ENCODE peak calls at places on chromosomes 3 and 15, in five cellular contexts. R is activated naive CD4-positive, alpha-beta T cell treated with anti-CD3 and anti-CD28 coated beads, Interleukin-2, amount 10 ng/mL, durations not matched to agents 7 days and 5 days; W is H9; F is NCI-H2081; E is fibroblast of lung. I is an unnamed sample.
A peak's percentile ranks its signal among the peaks of the same experiment; 100 is the strongest.

GRCh38 chr3:100063929-100064461 is 50.3 kb downstream of the FILIP1L start:
- DNase-seq in F (no peak), W (no peak), R (no peak), E (no peak), I (no peak)

GRCh38 chr3:64297563-64297962 is 72.3 kb upstream of the PRICKLE2 start:
- DNase-seq in F (no peak), R (no peak), E (no peak), W (no peak), I (no peak)

GRCh38 chr15:96020133-96020532 is 310.4 kb upstream of the NR2F2 start:
- DNase-seq in W (no peak), R (no peak), F (no peak), E (no peak), I (no peak)

GRCh38 chr3:56758539-56758981 is 43.2 kb downstream of the ARHGEF3 start:
- DNase-seq in E (peak; percentile 93), R (peak; percentile 47), F (no peak), W (no peak), I (peak; percentile 70)

GRCh38 chr15:40343512-40343911 is 2.8 kb upstream of the CCDC9B start:
- DNase-seq in W (no peak), R (no peak), E (peak; percentile 97), F (no peak), I (peak; percentile 91)

GRCh38 chr15:58212909-58213526 is 74.8 kb downstream of the AQP9 start:
- DNase-seq in F (peak; percentile 27), E (peak; percentile 47), R (no peak), W (no peak), I (peak; percentile 38)

GRCh38 chr3:146130881-146131371 is 30.1 kb downstream of the PLOD2 start:
- DNase-seq in R (no peak), F (no peak), W (no peak), E (peak; percentile 88), I (peak; percentile 78)

GRCh38 chr15:70512772-70513362 is 250.5 kb downstream of the UACA start:
- DNase-seq in F (peak; percentile 53), R (peak; percentile 80), W (peak; percentile 87), E (peak; percentile 43), I (peak; percentile 41)

GRCh38 chr3:62723636-62724217 is 151.5 kb downstream of the CADPS start:
- DNase-seq in E (no peak), W (peak; percentile 53), F (no peak), R (no peak), I (no peak)

GRCh38 chr3:133992951-133993595 is 36.7 kb downstream of the SLCO2A1 start:
- DNase-seq in W (peak; percentile 17), R (no peak), E (no peak), F (no peak), I (no peak)

GRCh38 chr3:17605032-17605431 is 137.4 kb downstream of the TBC1D5 start:
- DNase-seq in R (no peak), W (no peak), F (no peak), E (peak; percentile 90), I (peak; percentile 79)

GRCh38 chr3:34387831-34388564 is 589.6 kb downstream of the PDCD6IP start:
- DNase-seq in R (no peak), W (peak; percentile 36), E (no peak), F (no peak), I (no peak)

GRCh38 chr3:169148448-169149348 is 514.8 kb downstream of the MECOM start:
- DNase-seq in W (no peak), F (no peak), E (no peak), R (no peak), I (no peak)

GRCh38 chr3:15280853-15281532 is 51.4 kb downstream of the SH3BP5 start:
- DNase-seq in E (no peak), W (no peak), F (no peak), R (no peak), I (no peak)

GRCh38 chr3:196322-197153 is at the start of gene CHL1:
- DNase-seq in R (no peak), W (peak; percentile 56), F (no peak), E (no peak), I (no peak)

GRCh38 chr3:131031660-131032059 is 5.0 kb downstream of the NEK11 start:
- DNase-seq in W (no peak), E (peak; percentile 18), R (no peak), F (no peak), I (no peak)

GRCh38 chr15:75921732-75922703 is 18.3 kb downstream of the FBXO22 start:
- DNase-seq in W (no peak), R (peak; percentile 43), F (peak; percentile 29), E (peak; percentile 60), I (peak; percentile 46)

GRCh38 chr3:104908761-104909160 is 457.9 kb upstream of the ALCAM start:
- DNase-seq in W (no peak), R (no peak), E (no peak), F (peak; percentile 74), I (peak; percentile 23)

GRCh38 chr15:27086146-27086545 is 115.2 kb downstream of the GABRG3 start:
- DNase-seq in R (no peak), E (no peak), W (no peak), F (no peak), I (no peak)

GRCh38 chr3:53817211-53817610 is 29.0 kb downstream of the CHDH start:
- DNase-seq in F (no peak), E (no peak), W (no peak), R (no peak), I (no peak)

GRCh38 chr15:92232876-92233275 is 160.8 kb upstream of the ST8SIA2 start:
- DNase-seq in W (no peak), E (no peak), F (no peak), R (no peak), I (no peak)

GRCh38 chr15:68603951-68604350 is 25.2 kb downstream of the CORO2B start:
- DNase-seq in R (no peak), F (no peak), E (peak; percentile 45), W (no peak), I (no peak)

GRCh38 chr15:64284037-64284436 is 71.9 kb downstream of the CSNK1G1 start:
- DNase-seq in R (no peak), E (peak; percentile 59), F (no peak), W (no peak), I (peak; percentile 4)

GRCh38 chr3:5071061-5071460 is 51.0 kb upstream of the ARL8B start:
- DNase-seq in R (no peak), F (no peak), E (peak; percentile 87), W (no peak), I (peak; percentile 86)

GRCh38 chr3:170044280-170044679 is 6.5 kb downstream of the GPR160 start:
- DNase-seq in F (no peak), W (no peak), E (no peak), R (no peak), I (no peak)

GRCh38 chr3:55910543-55910942 is 423.4 kb upstream of the WNT5A start:
- DNase-seq in W (no peak), R (no peak), E (no peak), F (no peak), I (no peak)

GRCh38 chr3:107947203-107947602 is 143.6 kb downstream of the CD47 start:
- DNase-seq in E (no peak), R (no peak), F (no peak), W (no peak), I (no peak)

GRCh38 chr15:100261302-100262240 is 80.2 kb downstream of the ADAMTS17 start:
- DNase-seq in W (no peak), F (no peak), R (no peak), E (no peak), I (no peak)

GRCh38 chr3:99418209-99418635 is 220.2 kb upstream of the COL8A1 start:
- DNase-seq in W (no peak), E (no peak), F (no peak), R (no peak), I (no peak)

I was measured in A172.